ENCODE peak calls at places on chromosomes 2 and 18, in four cellular contexts. One of them, this sample, is unnamed.
A peak's percentile ranks its signal among the peaks of the same experiment; 100 is the strongest.

GRCh38 chr2:23452397-23452796 is 67.4 kb downstream of the KLHL29 start:
- DNase-seq in aorta: no peak
- DNase-seq in IMR-90: no peak
- DNase-seq in heart right ventricle: no peak
- DNase-seq in this sample: no peak

GRCh38 chr2:179340678-179341077 is 76.0 kb upstream of the SESTD1 start:
- DNase-seq in aorta: no peak
- DNase-seq in IMR-90: peak; percentile 28
- DNase-seq in heart right ventricle: no peak
- DNase-seq in this sample: no peak

GRCh38 chr18:10927290-10927979 is 221.9 kb downstream of the PIEZO2 start:
- DNase-seq in aorta: no peak
- DNase-seq in IMR-90: peak; percentile 89
- DNase-seq in heart right ventricle: no peak
- DNase-seq in this sample: no peak

GRCh38 chr18:49094979-49095632 is 144.3 kb upstream of the SMAD7 start:
- DNase-seq in aorta: no peak
- DNase-seq in IMR-90: peak; percentile 92
- DNase-seq in heart right ventricle: no peak
- DNase-seq in this sample: no peak

GRCh38 chr2:30758315-30758714 is 48.9 kb downstream of the CAPN13 start:
- DNase-seq in aorta: no peak
- DNase-seq in IMR-90: no peak
- DNase-seq in heart right ventricle: no peak
- DNase-seq in this sample: no peak

GRCh38 chr2:206232287-206233035 is 42.0 kb upstream of the ZDBF2 start:
- DNase-seq in aorta: no peak
- DNase-seq in IMR-90: no peak
- DNase-seq in heart right ventricle: no peak
- DNase-seq in this sample: no peak

GRCh38 chr2:12861344-12861942 is 144.7 kb downstream of the TRIB2 start:
- DNase-seq in aorta: no peak
- DNase-seq in IMR-90: peak; percentile 78
- DNase-seq in heart right ventricle: no peak
- DNase-seq in this sample: no peak

GRCh38 chr2:224357098-224357901 is 44.6 kb downstream of the FAM124B start:
- DNase-seq in aorta: no peak
- DNase-seq in IMR-90: peak; percentile 60
- DNase-seq in heart right ventricle: no peak
- DNase-seq in this sample: no peak

GRCh38 chr2:28152585-28153284 is 239.9 kb upstream of the FOSL2 start:
- DNase-seq in aorta: no peak
- DNase-seq in IMR-90: peak; percentile 45
- DNase-seq in heart right ventricle: no peak
- DNase-seq in this sample: no peak

GRCh38 chr2:106197878-106198277 is 3.8 kb upstream of the UXS1 start:
- DNase-seq in aorta: no peak
- DNase-seq in IMR-90: peak; percentile 92
- DNase-seq in heart right ventricle: no peak
- DNase-seq in this sample: no peak

GRCh38 chr2:220188031-220188430 is 560.6 kb downstream of the SLC4A3 start:
- DNase-seq in aorta: no peak
- DNase-seq in IMR-90: peak; percentile 43
- DNase-seq in heart right ventricle: no peak
- DNase-seq in this sample: no peak

GRCh38 chr2:58664523-58665155 is 423.5 kb upstream of the FANCL start:
- DNase-seq in aorta: no peak
- DNase-seq in IMR-90: no peak
- DNase-seq in heart right ventricle: no peak
- DNase-seq in this sample: no peak

GRCh38 chr2:100924520-100925451 is 77.3 kb upstream of the RPL31 start:
- DNase-seq in aorta: no peak
- DNase-seq in IMR-90: peak; percentile 85
- DNase-seq in heart right ventricle: no peak
- DNase-seq in this sample: no peak

GRCh38 chr2:51068237-51068636 is 36.3 kb upstream of the NRXN1 start:
- DNase-seq in aorta: no peak
- DNase-seq in IMR-90: no peak
- DNase-seq in heart right ventricle: no peak
- DNase-seq in this sample: no peak

GRCh38 chr2:184367211-184367610 is 231.1 kb upstream of the ZNF804A start:
- DNase-seq in aorta: no peak
- DNase-seq in IMR-90: no peak
- DNase-seq in heart right ventricle: no peak
- DNase-seq in this sample: no peak

GRCh38 chr2:109400102-109400501 is 213.7 kb downstream of the SEPTIN10 start:
- DNase-seq in aorta: no peak
- DNase-seq in IMR-90: no peak
- DNase-seq in heart right ventricle: no peak
- DNase-seq in this sample: no peak

GRCh38 chr2:120494446-120494845 is 148.5 kb downstream of the INHBB start:
- DNase-seq in aorta: no peak
- DNase-seq in IMR-90: no peak
- DNase-seq in heart right ventricle: no peak
- DNase-seq in this sample: no peak

GRCh38 chr2:239142806-239143205 is 258.0 kb downstream of the HDAC4 start:
- DNase-seq in aorta: no peak
- DNase-seq in IMR-90: peak; percentile 1
- DNase-seq in heart right ventricle: no peak
- DNase-seq in this sample: no peak

DNA sequence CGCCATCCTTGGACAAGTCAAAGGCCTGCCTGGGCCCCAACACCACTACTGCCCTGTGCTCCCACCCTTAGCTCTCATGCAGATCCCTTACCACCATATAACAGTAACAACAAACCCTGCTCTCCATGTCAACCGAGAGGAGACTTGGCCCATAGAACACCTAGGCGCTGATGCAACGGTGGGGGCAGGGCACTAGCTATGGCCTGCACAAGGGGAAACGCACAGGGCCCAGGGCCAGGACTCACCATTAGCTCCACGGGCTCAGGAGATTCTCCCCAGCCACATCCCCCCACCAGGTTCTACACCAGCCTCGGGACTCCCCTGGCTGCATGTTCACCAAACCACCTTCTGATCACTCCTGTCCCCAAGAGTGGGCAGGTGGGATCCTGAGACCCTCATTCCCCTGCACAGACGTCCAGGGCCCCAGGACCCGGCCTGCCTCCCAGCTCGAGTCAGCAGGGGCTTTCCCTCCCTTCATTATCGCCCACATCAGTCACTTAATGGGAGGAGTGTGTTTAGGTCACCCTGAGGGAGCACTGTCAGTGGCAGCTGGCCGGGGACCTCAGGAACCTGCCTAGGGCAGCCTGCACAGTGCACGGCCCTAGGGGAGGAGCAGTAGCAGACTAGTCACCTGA is 29.3 kb downstream of the ANKMY1 start:
- DNase-seq in aorta: no peak
- DNase-seq in IMR-90: no peak
- DNase-seq in heart right ventricle: no peak
- DNase-seq in this sample: no peak
- H3K36me3 ChIP-seq in aorta: no peaks in the 10 kb centered on the region
- H3K36me3 ChIP-seq in IMR-90: peaks cover 13% of the 10 kb centered on the region
- H3K36me3 ChIP-seq in heart right ventricle: peaks cover 5% of the 10 kb centered on the region
- H3K36me3 ChIP-seq in this sample: no peaks in the 10 kb centered on the region

DNA sequence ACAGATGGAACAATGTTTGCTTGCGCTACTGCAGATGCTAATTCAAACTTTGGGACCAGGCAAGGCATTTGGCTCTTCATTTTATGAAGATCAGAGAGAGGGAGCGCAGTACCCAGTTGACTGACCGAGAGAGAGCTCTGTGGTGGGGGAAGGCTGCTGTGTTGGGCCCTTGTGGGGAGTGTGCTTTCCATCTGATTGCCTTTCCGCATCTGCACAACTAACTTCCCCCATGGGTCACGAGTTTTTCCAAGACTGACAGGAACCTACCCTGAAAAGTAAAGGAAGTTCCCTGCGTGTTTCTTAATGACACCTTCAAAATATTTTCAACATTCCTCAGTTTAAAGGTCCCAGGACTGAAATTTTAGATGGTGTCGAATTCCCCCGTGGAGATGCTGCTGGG is 2.6 kb upstream of the ARHGAP25 start:
- DNase-seq in aorta: no peak
- DNase-seq in IMR-90: no peak
- DNase-seq in heart right ventricle: no peak
- DNase-seq in this sample: peak; percentile 41
- H3K27ac ChIP-seq in aorta: no peak overlapping the region
- H3K27ac ChIP-seq in IMR-90: no peak overlapping the region
- H3K27ac ChIP-seq in heart right ventricle: no peak overlapping the region
- H3K27ac ChIP-seq in this sample: no peak overlapping the region

GRCh38 chr18:50341443-50341842 is 33.4 kb upstream of the SKA1 start:
- DNase-seq in aorta: no peak
- DNase-seq in IMR-90: no peak
- DNase-seq in heart right ventricle: no peak
- DNase-seq in this sample: no peak

GRCh38 chr18:50340078-50340477 is 34.8 kb upstream of the SKA1 start:
- DNase-seq in aorta: no peak
- DNase-seq in IMR-90: no peak
- DNase-seq in heart right ventricle: no peak
- DNase-seq in this sample: no peak

GRCh38 chr18:50338676-50339075 is 36.2 kb upstream of the SKA1 start:
- DNase-seq in aorta: no peak
- DNase-seq in IMR-90: no peak
- DNase-seq in heart right ventricle: no peak
- DNase-seq in this sample: no peak

GRCh38 chr18:50334546-50335152 is 40.2 kb upstream of the SKA1 start:
- DNase-seq in aorta: no peak
- DNase-seq in IMR-90: no peak
- DNase-seq in heart right ventricle: no peak
- DNase-seq in this sample: no peak

DNA sequence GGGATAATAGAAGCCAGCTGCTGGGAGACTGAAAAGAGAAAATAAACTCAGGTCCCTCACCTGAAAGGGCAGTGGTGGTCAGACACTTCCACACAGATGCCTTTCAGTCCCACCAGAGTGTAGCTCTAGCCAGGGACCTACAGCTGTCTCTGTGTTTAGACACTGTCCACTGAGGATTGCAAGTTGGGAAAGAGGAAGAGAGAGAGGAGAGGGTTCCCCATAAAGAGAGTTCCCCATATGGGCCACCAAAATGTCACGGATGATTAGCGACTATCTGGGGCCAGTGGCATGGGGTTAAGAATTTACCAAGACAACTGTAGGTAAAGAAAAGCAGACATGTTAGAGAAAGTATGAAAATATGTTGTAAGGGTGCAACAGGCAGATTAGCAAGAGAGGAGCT is 36.7 kb upstream of the SKA1 start:
- DNase-seq in aorta: no peak
- DNase-seq in IMR-90: no peak
- DNase-seq in heart right ventricle: no peak
- DNase-seq in this sample: no peak
- H3K4me1 ChIP-seq in aorta: no peaks in the 10 kb centered on the region
- H3K4me1 ChIP-seq in IMR-90: no peaks in the 10 kb centered on the region
- H3K4me1 ChIP-seq in heart right ventricle: no peaks in the 10 kb centered on the region
- H3K4me1 ChIP-seq in this sample: no peaks in the 10 kb centered on the region

DNA sequence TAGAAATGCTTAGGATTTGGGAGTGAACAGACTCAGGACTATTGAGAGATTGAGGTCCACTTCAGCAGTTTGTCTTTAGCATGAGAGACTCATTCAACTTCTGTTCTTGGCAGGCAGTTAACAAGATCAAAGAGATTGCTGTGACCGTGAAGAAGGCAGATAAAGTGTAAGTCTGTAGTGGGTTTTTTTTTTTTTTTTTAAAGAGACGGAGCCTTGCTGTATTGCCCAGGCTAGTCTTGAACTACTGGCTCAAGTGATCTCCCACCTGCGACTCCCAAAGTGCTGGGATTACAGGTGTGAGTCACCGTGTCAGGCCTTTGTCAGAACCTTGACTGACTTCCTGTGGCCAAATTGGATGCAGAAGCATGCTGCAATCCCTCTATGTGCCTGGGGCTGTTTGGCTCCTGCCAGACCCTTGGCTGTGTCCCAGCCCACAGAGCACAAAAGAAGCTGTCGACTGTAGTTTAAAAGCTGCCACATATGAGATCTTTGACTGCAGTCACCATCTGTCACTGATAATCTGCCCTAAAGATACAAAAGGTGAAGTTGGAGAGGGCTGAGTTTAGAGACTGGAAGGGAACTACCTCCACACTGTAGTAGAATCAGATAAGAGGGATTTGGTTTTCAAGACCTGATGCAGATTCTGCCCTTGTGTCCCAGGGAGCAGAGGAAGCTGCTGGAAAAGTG is 9.9 kb downstream of the CCT7 start:
- DNase-seq in aorta: peak; percentile 23
- DNase-seq in IMR-90: peak; percentile 63
- DNase-seq in heart right ventricle: no peak
- DNase-seq in this sample: no peak
- H3K36me3 ChIP-seq in aorta: peaks cover 5% of the 10 kb centered on the region
- H3K36me3 ChIP-seq in IMR-90: peaks cover 52% of the 10 kb centered on the region
- H3K36me3 ChIP-seq in heart right ventricle: peaks cover 64% of the 10 kb centered on the region
- H3K36me3 ChIP-seq in this sample: peaks cover 7% of the 10 kb centered on the region

GRCh38 chr18:68837665-68838390 is 39.9 kb downstream of the CCDC102B start:
- DNase-seq in aorta: no peak
- DNase-seq in IMR-90: peak; percentile 77
- DNase-seq in heart right ventricle: no peak
- DNase-seq in this sample: no peak

GRCh38 chr18:68843467-68844089 is 45.7 kb downstream of the CCDC102B start:
- DNase-seq in aorta: no peak
- DNase-seq in IMR-90: peak; percentile 18
- DNase-seq in heart right ventricle: no peak
- DNase-seq in this sample: no peak

GRCh38 chr18:68839701-68840100 is 41.8 kb downstream of the CCDC102B start:
- DNase-seq in aorta: no peak
- DNase-seq in IMR-90: no peak
- DNase-seq in heart right ventricle: no peak
- DNase-seq in this sample: no peak

GRCh38 chr18:68840554-68841263 is 42.8 kb downstream of the CCDC102B start:
- DNase-seq in aorta: no peak
- DNase-seq in IMR-90: peak; percentile 97
- DNase-seq in heart right ventricle: no peak
- DNase-seq in this sample: no peak

DNA sequence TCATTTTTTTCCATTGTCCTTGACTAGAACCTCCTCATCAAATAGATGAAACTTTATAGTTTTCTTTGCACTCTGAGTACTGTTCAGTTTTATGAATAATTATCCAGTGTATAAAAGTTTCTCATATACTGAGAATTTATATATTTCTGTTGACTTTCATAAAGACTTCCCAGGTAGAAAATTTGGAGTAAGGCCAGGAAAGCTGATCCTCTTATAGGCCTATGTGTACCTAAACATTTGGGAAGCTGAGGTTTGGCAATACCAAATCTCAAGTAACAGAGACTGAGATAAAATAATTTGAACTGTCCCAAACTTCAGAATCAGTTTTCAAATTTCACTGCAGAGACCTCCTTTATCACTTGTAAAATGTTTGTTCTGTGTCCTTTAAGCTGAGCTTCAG is 43.4 kb downstream of the CCDC102B start:
- DNase-seq in aorta: no peak
- DNase-seq in IMR-90: no peak
- DNase-seq in heart right ventricle: no peak
- DNase-seq in this sample: no peak
- H3K27ac ChIP-seq in aorta: no peak overlapping the region
- H3K27ac ChIP-seq in IMR-90: peak overlapping the region; percentile 99
- H3K27ac ChIP-seq in heart right ventricle: peak overlapping the region; percentile 37
- H3K27ac ChIP-seq in this sample: no peak overlapping the region

This sample was measured in pancreas.